ENCODE peak calls at places on chromosomes 2 and 18, in nine cellular contexts. K is pancreas, O is A549, L is ovary, D is spleen, X is RWPE1, J is IMR-90, W is HepG2, M is dorsolateral prefrontal cortex. T is an unnamed sample.

GRCh38 chr2:160041091-160041490 is 21.3 kb downstream of the PLA2R1 start:
- DNase-seq in M (no peak), L (no peak), O (no peak), K (no peak), J (no peak), W (no peak), X (no peak), D (no peak), T (no peak)

GRCh38 chr2:205511666-205512065 is 170.6 kb upstream of the NRP2 start:
- DNase-seq in J (no peak), W (no peak), L (no peak), D (no peak), K (no peak), X (no peak), O (no peak), M (no peak), T (peak)

GRCh38 chr2:202169131-202169530 is 69.3 kb downstream of the SUMO1 start:
- DNase-seq in D (no peak), X (no peak), J (no peak), M (no peak), O (no peak), K (no peak), L (no peak), W (no peak), T (no peak)

GRCh38 chr2:175576875-175577274 is 395.4 kb upstream of the ATP5MC3 start:
- DNase-seq in O (no peak), W (no peak), J (no peak), X (no peak), D (no peak), L (no peak), M (no peak), K (no peak), T (no peak)

GRCh38 chr2:37692731-37693130 is 21.3 kb upstream of the CDC42EP3 start:
- DNase-seq in X (no peak), D (no peak), W (no peak), L (no peak), J (peak), O (no peak), K (no peak), M (no peak), T (no peak)

GRCh38 chr18:79940814-79941472 is 10.5 kb downstream of the SLC66A2 start:
- DNase-seq in D (peak), L (peak), J (no peak), K (peak), X (no peak), M (peak), O (no peak), W (no peak), T (no peak)

GRCh38 chr2:30230855-30231725 is at the start of gene LBH:
- DNase-seq in X (peak), W (no peak), M (peak), L (peak), O (peak), J (peak), K (peak), D (peak), T (peak)

GRCh38 chr2:168992591-168993349 is 38.4 kb downstream of the ABCB11 start:
- DNase-seq in X (peak), O (no peak), K (no peak), J (no peak), M (no peak), D (no peak), W (no peak), L (no peak), T (peak)

GRCh38 chr18:27109403-27109802 is 75.7 kb downstream of the CHST9 start:
- DNase-seq in X (no peak), W (no peak), O (no peak), L (no peak), K (peak), D (no peak), M (no peak), J (no peak), T (no peak)

GRCh38 chr18:41939326-41939725 is 15.7 kb upstream of the PIK3C3 start:
- DNase-seq in X (no peak), O (no peak), K (no peak), W (no peak), L (no peak), M (no peak), D (no peak), J (peak), T (peak)

GRCh38 chr2:157233506-157233905 is 24.0 kb upstream of the GALNT5 start:
- DNase-seq in K (no peak), L (no peak), M (no peak), D (no peak), O (no peak), J (peak), W (no peak), X (no peak), T (peak)

GRCh38 chr2:238864207-238865014 is 16.5 kb downstream of the TWIST2 start:
- DNase-seq in K (peak), L (peak), X (peak), W (peak), J (peak), O (peak), M (no peak), D (peak), T (peak)

GRCh38 chr2:218701806-218702205 is 8.8 kb upstream of the TTLL4 start:
- DNase-seq in M (no peak), L (no peak), O (no peak), J (no peak), D (no peak), W (no peak), K (no peak), X (no peak), T (no peak)

GRCh38 chr18:24528857-24529256 is 68.4 kb downstream of the HRH4 start:
- DNase-seq in K (no peak), J (no peak), W (no peak), M (no peak), O (no peak), D (no peak), X (no peak), L (no peak), T (no peak)

GRCh38 chr2:127086800-127087737 is 19.9 kb downstream of the BIN1 start:
- DNase-seq in D (peak), M (no peak), O (no peak), X (no peak), L (peak), W (no peak), J (peak), K (peak), T (peak)

GRCh38 chr2:197576631-197577030 is 60.8 kb downstream of the MOB4 start:
- DNase-seq in W (peak), K (no peak), O (peak), D (no peak), M (no peak), J (peak), L (no peak), X (no peak), T (peak)

GRCh38 chr2:220001693-220002260 is 374.3 kb downstream of the SLC4A3 start:
- DNase-seq in K (no peak), W (no peak), L (no peak), O (no peak), M (no peak), X (peak), J (peak), D (no peak), T (no peak)

GRCh38 chr18:63192885-63193349 is 126.7 kb downstream of the BCL2 start:
- DNase-seq in J (no peak), D (no peak), M (no peak), X (no peak), L (no peak), W (no peak), K (no peak), O (no peak), T (no peak)

GRCh38 chr18:42706618-42707017 is 408.9 kb downstream of the RIT2 start:
- DNase-seq in M (no peak), K (no peak), D (peak), J (no peak), L (no peak), X (peak), W (no peak), O (no peak), T (peak)

GRCh38 chr18:47729356-47729755 is 201.1 kb downstream of the SMAD2 start:
- DNase-seq in L (no peak), O (no peak), D (peak), K (no peak), J (no peak), M (no peak), W (no peak), X (no peak), T (no peak)

GRCh38 chr18:76499596-76500340 is 4.7 kb upstream of the ZNF516 start:
- DNase-seq in M (no peak), W (no peak), X (no peak), L (no peak), K (no peak), J (no peak), D (no peak), O (no peak), T (no peak)

GRCh38 chr2:2633017-2633416 is 301.9 kb upstream of the MYT1L start:
- DNase-seq in W (no peak), J (no peak), K (no peak), O (no peak), X (no peak), L (no peak), M (no peak), D (no peak), T (no peak)

GRCh38 chr18:79611040-79611681 is 68.4 kb upstream of the CTDP1 start:
- DNase-seq in J (peak), O (no peak), W (no peak), D (peak), X (peak), K (no peak), L (peak), M (no peak), T (peak)

GRCh38 chr2:218452079-218452478 is 33.2 kb downstream of the VIL1 start:
- DNase-seq in W (no peak), M (no peak), D (no peak), O (no peak), K (no peak), L (no peak), X (no peak), J (no peak), T (no peak)

GRCh38 chr2:112839407-112840067 is 3.0 kb upstream of the IL1B start:
- DNase-seq in D (no peak), K (no peak), L (no peak), W (no peak), J (no peak), M (no peak), X (no peak), O (no peak), T (peak)

GRCh38 chr2:19035238-19035637 is 323.2 kb downstream of the OSR1 start:
- DNase-seq in M (no peak), L (peak), J (peak), D (no peak), O (no peak), K (no peak), X (no peak), W (no peak), T (peak)

GRCh38 chr2:215141706-215142105 is 3.3 kb upstream of the ABCA12 start:
- DNase-seq in X (no peak), L (no peak), O (no peak), M (no peak), W (no peak), K (no peak), D (no peak), J (no peak), T (no peak)

GRCh38 chr2:107635883-107636282 is 190.8 kb upstream of the RGPD4 start:
- DNase-seq in K (no peak), D (no peak), O (no peak), W (no peak), M (no peak), J (peak), X (peak), L (no peak), T (peak)

GRCh38 chr2:157185828-157186227 is 71.7 kb upstream of the GALNT5 start:
- DNase-seq in X (no peak), O (no peak), L (no peak), M (no peak), W (no peak), K (no peak), J (peak), D (no peak), T (no peak)

GRCh38 chr18:48997985-48998831 is 47.4 kb upstream of the SMAD7 start:
- DNase-seq in W (peak), L (no peak), X (peak), D (peak), J (peak), M (no peak), O (peak), K (peak), T (peak)

GRCh38 chr2:46877619-46878113 is 37.9 kb downstream of the MCFD2 start:
- DNase-seq in X (no peak), M (no peak), W (no peak), O (no peak), D (no peak), L (no peak), J (no peak), K (no peak), T (no peak)

GRCh38 chr2:46876741-46877384 is 38.7 kb downstream of the MCFD2 start:
- DNase-seq in D (no peak), O (peak), W (peak), J (peak), M (no peak), X (peak), K (no peak), L (no peak), T (peak)

GRCh38 chr2:46879511-46879910 is 36.1 kb downstream of the MCFD2 start:
- DNase-seq in K (no peak), W (no peak), M (no peak), J (no peak), X (no peak), O (no peak), D (no peak), L (no peak), T (no peak)

GRCh38 chr2:46878240-46878877 is 37.2 kb downstream of the MCFD2 start:
- DNase-seq in W (no peak), L (no peak), D (no peak), K (no peak), X (no peak), M (no peak), O (no peak), J (peak), T (no peak)

GRCh38 chr2:46878886-46879285 is 36.7 kb downstream of the MCFD2 start:
- DNase-seq in L (no peak), D (no peak), O (no peak), K (no peak), M (peak), X (no peak), W (peak), J (peak), T (no peak)
- H3K27ac ChIP-seq in L (no peak), D (peak), O (peak), K (no peak), M (peak), X (no peak), W (no peak), J (peak), T (peak)

GRCh38 chr2:47127862-47128543 is 27.1 kb downstream of the STPG4 start:
- DNase-seq in W (no peak), D (no peak), X (no peak), J (no peak), K (no peak), O (no peak), M (no peak), L (no peak), T (no peak)
- TF ChIP-seq CTCF in W (peak), D (no peak), X (no peak), J (no peak), K (no peak), O (no peak), M (no peak), L (no peak), T (no peak)

GRCh38 chr18:58911766-58912165 is 47.1 kb downstream of the ZNF532 start:
- DNase-seq in L (peak), O (no peak), X (no peak), K (no peak), M (no peak), D (no peak), W (no peak), J (peak), T (peak)

GRCh38 chr18:58909521-58909920 is 44.8 kb downstream of the ZNF532 start:
- DNase-seq in J (no peak), M (no peak), O (no peak), L (no peak), X (no peak), W (no peak), K (no peak), D (no peak), T (no peak)

GRCh38 chr18:58911241-58911640 is 46.6 kb downstream of the ZNF532 start:
- DNase-seq in D (no peak), O (no peak), J (peak), M (no peak), K (no peak), L (no peak), W (no peak), X (no peak), T (no peak)

DNA sequence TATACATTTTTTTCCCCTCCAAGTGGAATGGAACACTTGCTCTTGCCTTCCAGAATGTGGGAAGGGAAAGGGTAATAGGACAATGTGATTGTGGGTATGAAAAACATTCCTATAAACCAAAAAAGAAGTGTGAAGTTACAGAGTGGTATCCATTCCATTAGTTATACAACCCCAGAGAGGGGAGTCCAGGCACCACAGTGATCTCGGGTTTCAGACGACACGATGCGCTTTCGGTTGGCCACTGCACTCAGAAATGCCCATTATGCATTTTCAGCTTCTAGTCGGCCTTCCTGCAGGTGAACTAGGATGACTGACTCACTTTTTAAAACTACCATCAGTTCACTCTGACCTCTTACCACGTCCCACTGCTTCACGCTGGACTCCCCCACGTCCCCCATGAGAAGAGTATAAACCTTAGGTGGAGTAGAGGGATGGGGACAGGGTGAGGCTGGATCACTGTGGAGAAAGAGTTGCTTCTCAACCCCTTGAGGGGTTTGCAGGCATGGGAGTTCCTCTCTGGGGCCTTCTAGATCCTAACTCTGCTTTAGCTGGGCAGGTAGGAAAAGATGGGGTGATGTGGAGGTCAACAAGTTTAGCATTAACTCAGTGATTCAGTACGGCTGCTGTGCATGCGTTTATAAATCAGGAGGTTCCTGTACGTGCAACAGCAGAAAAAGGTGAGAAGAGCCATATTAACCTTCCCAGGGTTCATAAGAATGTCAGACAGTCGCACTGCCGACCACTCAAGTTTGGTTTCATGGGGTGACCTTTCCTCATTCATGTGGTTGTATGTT is 50.5 kb downstream of the ZNF532 start:
- DNase-seq in O (peak), W (no peak), L (no peak), X (no peak), K (no peak), J (no peak), D (no peak), M (no peak), T (peak)
- H3K27ac ChIP-seq in O (peak), W (no peak), L (no peak), X (no peak), K (peak), J (no peak), D (peak), M (peak), T (peak)

DNA sequence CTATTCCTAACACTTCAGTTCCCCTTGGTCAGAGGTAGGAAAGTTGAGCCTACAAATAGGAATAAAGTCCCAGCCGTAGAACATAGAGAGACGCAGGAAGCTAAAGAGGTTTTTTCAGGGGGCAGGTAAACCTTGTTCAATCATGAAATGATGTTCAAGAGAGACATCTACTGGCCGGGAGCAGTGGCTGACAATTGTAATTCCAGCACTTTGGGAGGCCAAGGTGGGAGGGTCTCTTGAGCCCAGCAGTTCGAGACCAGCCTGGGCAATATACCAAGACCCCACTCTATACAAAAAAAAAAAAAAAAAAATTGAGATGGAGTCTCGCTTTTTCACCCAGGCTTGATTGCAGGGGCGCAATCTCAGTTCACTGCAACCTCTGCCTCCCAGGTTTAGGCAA is 66.7 kb upstream of the DNAJC10 start:
- DNase-seq in L (no peak), K (no peak), X (peak), W (peak), D (no peak), M (no peak), J (peak), O (peak), T (peak)
- TF ChIP-seq CTCF in L (no peak), K (no peak), X (peak), W (peak), D (peak), M (peak), J (peak), O (peak), T (peak)

DNA sequence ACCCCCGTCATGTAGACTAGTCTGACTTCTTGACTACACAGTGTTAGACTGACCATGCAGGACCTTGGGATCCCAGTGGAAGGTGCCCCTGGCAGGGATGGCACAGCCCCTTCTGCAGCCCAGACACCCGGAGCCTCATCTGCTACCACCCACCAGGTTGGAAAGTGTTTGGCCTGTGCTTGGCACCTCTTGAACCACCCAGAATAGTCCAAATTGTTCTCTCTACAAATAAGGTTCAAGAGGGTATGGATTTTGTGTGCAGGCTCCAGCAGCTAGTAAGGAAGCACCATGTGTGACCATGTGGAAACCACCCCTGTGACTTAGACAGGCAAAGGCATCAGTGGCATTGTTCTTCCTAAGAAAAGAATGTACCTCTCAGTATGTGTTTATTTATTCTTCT is 18.4 kb downstream of the L3MBTL4 start:
- DNase-seq in M (no peak), J (no peak), D (no peak), X (no peak), O (no peak), K (no peak), L (no peak), W (no peak), T (no peak)
- H3K27ac ChIP-seq in M (no peak), J (no peak), D (no peak), X (no peak), O (no peak), K (no peak), L (no peak), W (no peak), T (no peak)

GRCh38 chr2:138086556-138086955 is 122.3 kb downstream of the HNMT start:
- DNase-seq in K (no peak), W (no peak), D (no peak), O (no peak), J (peak), X (no peak), L (no peak), M (no peak), T (no peak)

GRCh38 chr2:138087761-138088602 is 123.7 kb downstream of the HNMT start:
- DNase-seq in W (no peak), O (no peak), M (no peak), D (no peak), X (no peak), J (no peak), L (no peak), K (no peak), T (no peak)

GRCh38 chr2:138094031-138094430 is 129.8 kb downstream of the HNMT start:
- DNase-seq in X (no peak), W (no peak), J (no peak), K (no peak), O (no peak), D (no peak), M (no peak), L (no peak), T (no peak)

GRCh38 chr2:138093455-138093854 is 129.2 kb downstream of the HNMT start:
- DNase-seq in W (no peak), K (no peak), L (no peak), D (no peak), X (no peak), M (no peak), O (no peak), J (no peak), T (no peak)

GRCh38 chr2:138090330-138090729 is 126.1 kb downstream of the HNMT start:
- DNase-seq in M (no peak), L (no peak), K (no peak), W (peak), D (no peak), J (peak), O (no peak), X (peak), T (peak)
- TF ChIP-seq CTCF in M (peak), L (no peak), K (peak), W (peak), D (peak), J (peak), O (peak), X (no peak), T (peak)

DNA sequence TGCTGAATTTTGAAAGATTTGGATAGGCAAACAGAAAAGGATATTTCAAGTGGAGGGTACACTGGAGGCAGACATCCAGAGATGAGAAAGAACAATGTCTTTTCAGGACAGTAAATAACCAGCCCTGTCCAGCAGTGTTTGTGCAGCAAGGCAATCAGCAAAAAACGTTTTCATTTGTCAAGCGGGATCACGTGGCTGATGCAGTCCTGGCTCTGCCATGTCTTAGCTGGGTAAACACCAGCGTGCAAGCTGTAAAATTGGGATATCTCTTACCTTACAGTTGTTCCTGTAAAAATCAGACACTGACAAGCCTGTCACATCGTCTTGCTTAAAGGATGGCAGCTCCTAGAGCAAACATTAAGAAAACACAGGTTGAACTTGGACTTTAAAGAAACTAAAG is 67.8 kb downstream of the CWC22 start:
- DNase-seq in O (no peak), L (no peak), X (no peak), D (no peak), J (no peak), K (no peak), M (no peak), W (no peak), T (no peak)
- H3K27ac ChIP-seq in O (no peak), L (no peak), X (no peak), D (no peak), J (no peak), K (no peak), M (no peak), W (no peak), T (no peak)